ENCODE peak calls at places on chromosome 6, in four cellular contexts. One of them, this sample, is unnamed.

GRCh38 chr6:163260911-163261310 is 153.6 kb upstream of the QKI start:
- DNase-seq in GM12878: no peak
- DNase-seq in HepG2: no peak
- DNase-seq in K562: no peak
- DNase-seq in this sample: no peak

GRCh38 chr6:56291278-56291917 is 44.0 kb upstream of the COL21A1 start:
- DNase-seq in GM12878: no peak
- DNase-seq in HepG2: no peak
- DNase-seq in K562: no peak
- DNase-seq in this sample: no peak

GRCh38 chr6:144718431-144718830 is 433.3 kb downstream of the UTRN start:
- DNase-seq in GM12878: no peak
- DNase-seq in HepG2: no peak
- DNase-seq in K562: no peak
- DNase-seq in this sample: no peak

GRCh38 chr6:6699741-6700367 is 111.3 kb downstream of the LY86 start:
- DNase-seq in GM12878: no peak
- DNase-seq in HepG2: no peak
- DNase-seq in K562: peak
- DNase-seq in this sample: peak

GRCh38 chr6:33273924-33274902 is 2.3 kb downstream of the RPS18 start:
- DNase-seq in GM12878: no peak
- DNase-seq in HepG2: no peak
- DNase-seq in K562: peak
- DNase-seq in this sample: no peak

GRCh38 chr6:43376551-43376981 is 7.1 kb upstream of the ZNF318 start:
- DNase-seq in GM12878: peak
- DNase-seq in HepG2: no peak
- DNase-seq in K562: no peak
- DNase-seq in this sample: no peak

GRCh38 chr6:81171991-81172740 is 580.3 kb downstream of the TENT5A start:
- DNase-seq in GM12878: no peak
- DNase-seq in HepG2: no peak
- DNase-seq in K562: no peak
- DNase-seq in this sample: peak

GRCh38 chr6:149001422-149001821 is 254.6 kb downstream of the UST start:
- DNase-seq in GM12878: no peak
- DNase-seq in HepG2: no peak
- DNase-seq in K562: no peak
- DNase-seq in this sample: no peak

GRCh38 chr6:83071707-83072106 is 4.2 kb downstream of the DOP1A start:
- DNase-seq in GM12878: no peak
- DNase-seq in HepG2: no peak
- DNase-seq in K562: no peak
- DNase-seq in this sample: no peak

GRCh38 chr6:1238040-1238439 is 73.9 kb upstream of the FOXQ1 start:
- DNase-seq in GM12878: no peak
- DNase-seq in HepG2: no peak
- DNase-seq in K562: no peak
- DNase-seq in this sample: no peak

GRCh38 chr6:44201638-44202303 is 15.0 kb upstream of the MYMX start:
- DNase-seq in GM12878: no peak
- DNase-seq in HepG2: no peak
- DNase-seq in K562: peak
- DNase-seq in this sample: no peak

DNA sequence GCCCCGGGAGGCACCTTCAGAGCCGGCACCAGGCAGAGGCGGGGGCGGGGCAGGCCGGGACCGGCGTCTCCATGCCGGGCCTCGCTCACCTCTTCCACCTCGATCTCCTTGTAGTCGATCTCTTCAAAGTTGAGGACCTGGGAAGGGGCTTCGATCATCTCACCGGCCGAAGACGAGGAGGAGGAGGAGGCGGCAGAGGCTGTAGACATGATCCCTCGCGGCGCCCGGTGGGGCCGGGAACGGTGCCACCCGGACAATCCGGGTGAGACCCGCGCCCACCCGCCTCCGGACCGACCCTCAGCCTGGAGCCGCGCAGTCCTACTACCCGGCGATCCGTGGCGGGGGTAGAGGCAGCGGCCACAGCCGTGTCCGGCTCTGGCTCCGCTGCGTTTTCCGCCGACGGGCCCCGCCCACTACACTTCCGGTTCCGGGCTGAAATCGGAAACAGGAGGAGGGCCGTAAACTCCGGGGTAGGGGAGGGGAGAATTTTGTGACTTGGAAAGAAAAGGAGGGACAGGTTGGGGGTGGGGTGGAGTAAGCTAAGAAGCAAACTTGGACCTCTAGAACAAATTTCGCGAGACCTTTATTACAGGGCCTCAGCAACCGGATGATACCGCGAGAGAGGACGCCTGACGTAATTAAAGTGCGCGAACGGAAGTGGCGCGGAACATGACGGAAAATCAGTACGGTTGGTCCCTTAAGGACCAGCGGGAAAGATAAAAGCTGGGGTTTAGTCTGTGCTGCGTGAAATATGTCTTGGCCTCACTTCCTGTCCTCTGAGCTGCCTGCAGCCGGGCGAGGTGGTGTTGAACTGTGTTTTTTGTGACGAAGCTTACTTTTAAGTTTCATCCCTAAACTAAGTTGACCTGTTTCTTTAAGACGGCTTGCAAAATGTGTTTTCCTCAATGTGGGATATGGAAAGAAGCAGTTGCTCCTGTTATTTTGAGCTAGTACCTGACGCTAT is at the start of gene MAP3K7:
- DNase-seq in GM12878: peak
- DNase-seq in HepG2: peak
- DNase-seq in K562: peak
- DNase-seq in this sample: peak
- TF ChIP-seq REST in GM12878: no peak
- TF ChIP-seq REST in HepG2: no peak
- TF ChIP-seq REST in K562: peak
- TF ChIP-seq REST in this sample: no peak

GRCh38 chr6:116268589-116269293 is 11.0 kb downstream of the TSPYL1 start:
- DNase-seq in GM12878: no peak
- DNase-seq in HepG2: peak
- DNase-seq in K562: peak
- DNase-seq in this sample: peak
- TF ChIP-seq ZNF274 in GM12878: no peak
- TF ChIP-seq ZNF274 in HepG2: no peak
- TF ChIP-seq ZNF274 in K562: no peak
- TF ChIP-seq ZNF274 in this sample: no peak

GRCh38 chr6:143060806-143061596 is at the start of gene AIG1:
- DNase-seq in GM12878: no peak
- DNase-seq in HepG2: no peak
- DNase-seq in K562: peak
- DNase-seq in this sample: peak
- TF ChIP-seq REST in GM12878: no peak
- TF ChIP-seq REST in HepG2: no peak
- TF ChIP-seq REST in K562: no peak
- TF ChIP-seq REST in this sample: no peak

GRCh38 chr6:3288711-3289663 is 30.2 kb downstream of the PSMG4 start:
- DNase-seq in GM12878: no peak
- DNase-seq in HepG2: no peak
- DNase-seq in K562: no peak
- DNase-seq in this sample: no peak

GRCh38 chr6:3291346-3291745 is 32.6 kb downstream of the PSMG4 start:
- DNase-seq in GM12878: no peak
- DNase-seq in HepG2: no peak
- DNase-seq in K562: no peak
- DNase-seq in this sample: no peak

GRCh38 chr6:3290501-3291211 is 31.9 kb downstream of the PSMG4 start:
- DNase-seq in GM12878: no peak
- DNase-seq in HepG2: no peak
- DNase-seq in K562: no peak
- DNase-seq in this sample: no peak

GRCh38 chr6:3287976-3288707 is 29.4 kb downstream of the PSMG4 start:
- DNase-seq in GM12878: no peak
- DNase-seq in HepG2: no peak
- DNase-seq in K562: peak
- DNase-seq in this sample: no peak

DNA sequence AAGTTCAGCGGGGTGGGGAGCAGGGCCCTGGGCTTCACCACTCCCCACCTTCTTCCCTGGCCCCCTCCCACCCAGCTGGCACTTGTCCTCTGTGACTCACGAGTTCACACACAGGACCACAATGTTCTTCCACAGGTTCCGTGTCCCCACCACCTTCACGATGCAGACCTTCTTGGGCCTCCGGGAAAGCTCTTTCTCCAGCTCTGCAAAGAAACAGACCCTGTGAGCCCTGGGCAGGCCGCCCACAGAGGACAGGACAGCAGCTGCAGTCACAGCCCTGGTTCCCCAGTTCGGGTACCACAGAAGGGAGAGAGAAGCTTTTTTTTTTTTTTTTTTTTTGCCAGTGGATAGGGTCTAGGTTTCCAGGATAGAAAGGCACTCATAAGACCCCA is 30.9 kb downstream of the PSMG4 start:
- DNase-seq in GM12878: no peak
- DNase-seq in HepG2: no peak
- DNase-seq in K562: no peak
- DNase-seq in this sample: no peak
- TF ChIP-seq ZNF274 in GM12878: no peak
- TF ChIP-seq ZNF274 in HepG2: no peak
- TF ChIP-seq ZNF274 in K562: no peak
- TF ChIP-seq ZNF274 in this sample: no peak

GRCh38 chr6:109008951-109009760 is 85.5 kb downstream of the SESN1 start:
- DNase-seq in GM12878: peak
- DNase-seq in HepG2: peak
- DNase-seq in K562: peak
- DNase-seq in this sample: peak
- TF ChIP-seq REST in GM12878: no peak
- TF ChIP-seq REST in HepG2: no peak
- TF ChIP-seq REST in K562: peak
- TF ChIP-seq REST in this sample: no peak

GRCh38 chr6:86581833-86582232 is 355.5 kb upstream of the HTR1E start:
- DNase-seq in GM12878: no peak
- DNase-seq in HepG2: no peak
- DNase-seq in K562: no peak
- DNase-seq in this sample: peak

GRCh38 chr6:86586195-86586594 is 351.1 kb upstream of the HTR1E start:
- DNase-seq in GM12878: no peak
- DNase-seq in HepG2: no peak
- DNase-seq in K562: no peak
- DNase-seq in this sample: no peak
- TF ChIP-seq ZNF274 in GM12878: no peak
- TF ChIP-seq ZNF274 in HepG2: no peak
- TF ChIP-seq ZNF274 in K562: no peak
- TF ChIP-seq ZNF274 in this sample: no peak

This sample was measured in HCT116.